ENCODE peak calls at places on chromosomes 4 and X, in six cellular contexts. One of them, this sample, is unnamed.

GRCh38 chr4:148397771-148398170 is 44.4 kb downstream of the NR3C2 start:
- ATAC-seq in A549: no peak
- ATAC-seq in HepG2: no peak
- ATAC-seq in upper lobe of left lung: no peak
- ATAC-seq in K562: no peak
- ATAC-seq in GM12878: no peak
- ATAC-seq in this sample: no peak

GRCh38 chrX:19156223-19156622 is 34.0 kb upstream of the ADGRG2 start:
- ATAC-seq in A549: no peak
- ATAC-seq in HepG2: no peak
- ATAC-seq in upper lobe of left lung: no peak
- ATAC-seq in K562: no peak
- ATAC-seq in GM12878: peak; percentile 60
- ATAC-seq in this sample: no peak

GRCh38 chr4:103425406-103425805 is 227.3 kb upstream of the CENPE start:
- ATAC-seq in A549: peak; percentile 55
- ATAC-seq in HepG2: peak; percentile 68
- ATAC-seq in upper lobe of left lung: no peak
- ATAC-seq in K562: no peak
- ATAC-seq in GM12878: no peak
- ATAC-seq in this sample: no peak

GRCh38 chr4:123193802-123194201 is 202.8 kb upstream of the SPRY1 start:
- ATAC-seq in A549: no peak
- ATAC-seq in HepG2: no peak
- ATAC-seq in upper lobe of left lung: no peak
- ATAC-seq in K562: no peak
- ATAC-seq in GM12878: no peak
- ATAC-seq in this sample: no peak

GRCh38 chr4:66123195-66123594 is 452.9 kb upstream of the EPHA5 start:
- ATAC-seq in A549: no peak
- ATAC-seq in HepG2: no peak
- ATAC-seq in upper lobe of left lung: no peak
- ATAC-seq in K562: no peak
- ATAC-seq in GM12878: no peak
- ATAC-seq in this sample: no peak

GRCh38 chr4:185227131-185227551 is 17.7 kb downstream of the SNX25 start:
- ATAC-seq in A549: no peak
- ATAC-seq in HepG2: peak; percentile 90
- ATAC-seq in upper lobe of left lung: no peak
- ATAC-seq in K562: peak; percentile 68
- ATAC-seq in GM12878: peak; percentile 50
- ATAC-seq in this sample: peak; percentile 67

GRCh38 chrX:66489339-66489738 is 149.5 kb downstream of the EDA2R start:
- ATAC-seq in A549: no peak
- ATAC-seq in HepG2: no peak
- ATAC-seq in upper lobe of left lung: no peak
- ATAC-seq in K562: peak; percentile 75
- ATAC-seq in GM12878: no peak
- ATAC-seq in this sample: no peak

GRCh38 chrX:45172890-45173289 is 27.8 kb downstream of the DIPK2B start:
- ATAC-seq in A549: peak; percentile 83
- ATAC-seq in HepG2: no peak
- ATAC-seq in upper lobe of left lung: no peak
- ATAC-seq in K562: peak; percentile 72
- ATAC-seq in GM12878: no peak
- ATAC-seq in this sample: no peak

GRCh38 chr4:57270350-57270749 is 160.2 kb upstream of the IGFBP7 start:
- ATAC-seq in A549: no peak
- ATAC-seq in HepG2: no peak
- ATAC-seq in upper lobe of left lung: peak; percentile 44
- ATAC-seq in K562: peak; percentile 34
- ATAC-seq in GM12878: no peak
- ATAC-seq in this sample: peak; percentile 16

GRCh38 chrX:20361890-20362262 is 95.2 kb upstream of the RPS6KA3 start:
- ATAC-seq in A549: peak; percentile 86
- ATAC-seq in HepG2: peak; percentile 66
- ATAC-seq in upper lobe of left lung: peak; percentile 81
- ATAC-seq in K562: peak; percentile 20
- ATAC-seq in GM12878: no peak
- ATAC-seq in this sample: no peak

GRCh38 chr4:174757736-174758135 is 71.3 kb downstream of the GLRA3 start:
- ATAC-seq in A549: no peak
- ATAC-seq in HepG2: no peak
- ATAC-seq in upper lobe of left lung: no peak
- ATAC-seq in K562: peak; percentile 72
- ATAC-seq in GM12878: no peak
- ATAC-seq in this sample: no peak

GRCh38 chrX:140943513-140943912 is 58.9 kb upstream of the SPANXB1 start:
- ATAC-seq in A549: no peak
- ATAC-seq in HepG2: no peak
- ATAC-seq in upper lobe of left lung: no peak
- ATAC-seq in K562: no peak
- ATAC-seq in GM12878: no peak
- ATAC-seq in this sample: no peak

GRCh38 chr4:929970-930625 is 2.0 kb downstream of the GAK start:
- ATAC-seq in A549: no peak
- ATAC-seq in HepG2: no peak
- ATAC-seq in upper lobe of left lung: no peak
- ATAC-seq in K562: no peak
- ATAC-seq in GM12878: no peak
- ATAC-seq in this sample: no peak

GRCh38 chr4:79682801-79683217 is 274.8 kb upstream of the GK2 start:
- ATAC-seq in A549: no peak
- ATAC-seq in HepG2: no peak
- ATAC-seq in upper lobe of left lung: no peak
- ATAC-seq in K562: no peak
- ATAC-seq in GM12878: no peak
- ATAC-seq in this sample: no peak

GRCh38 chrX:21865436-21865835 is 9.6 kb downstream of the YY2 start:
- ATAC-seq in A549: no peak
- ATAC-seq in HepG2: no peak
- ATAC-seq in upper lobe of left lung: no peak
- ATAC-seq in K562: no peak
- ATAC-seq in GM12878: no peak
- ATAC-seq in this sample: no peak

GRCh38 chrX:27964432-27964831 is 16.8 kb downstream of the DCAF8L1 start:
- ATAC-seq in A549: no peak
- ATAC-seq in HepG2: no peak
- ATAC-seq in upper lobe of left lung: no peak
- ATAC-seq in K562: no peak
- ATAC-seq in GM12878: no peak
- ATAC-seq in this sample: no peak

GRCh38 chr4:17597517-17597916 is 16.9 kb upstream of the MED28 start:
- ATAC-seq in A549: peak; percentile 86
- ATAC-seq in HepG2: peak; percentile 92
- ATAC-seq in upper lobe of left lung: no peak
- ATAC-seq in K562: peak; percentile 85
- ATAC-seq in GM12878: no peak
- ATAC-seq in this sample: no peak

GRCh38 chrX:16544969-16545368 is 105.0 kb upstream of the S100G start:
- ATAC-seq in A549: no peak
- ATAC-seq in HepG2: no peak
- ATAC-seq in upper lobe of left lung: no peak
- ATAC-seq in K562: no peak
- ATAC-seq in GM12878: no peak
- ATAC-seq in this sample: no peak

GRCh38 chr4:173578956-173579355 is 48.9 kb upstream of the HAND2 start:
- ATAC-seq in A549: no peak
- ATAC-seq in HepG2: no peak
- ATAC-seq in upper lobe of left lung: no peak
- ATAC-seq in K562: no peak
- ATAC-seq in GM12878: no peak
- ATAC-seq in this sample: no peak

GRCh38 chr4:3836041-3836801 is 70.0 kb downstream of the ADRA2C start:
- ATAC-seq in A549: no peak
- ATAC-seq in HepG2: peak; percentile 52
- ATAC-seq in upper lobe of left lung: no peak
- ATAC-seq in K562: no peak
- ATAC-seq in GM12878: no peak
- ATAC-seq in this sample: no peak

GRCh38 chr4:130851932-130852331 is 1756.0 kb downstream of the C4orf33 start:
- ATAC-seq in A549: no peak
- ATAC-seq in HepG2: no peak
- ATAC-seq in upper lobe of left lung: no peak
- ATAC-seq in K562: no peak
- ATAC-seq in GM12878: no peak
- ATAC-seq in this sample: no peak

DNA sequence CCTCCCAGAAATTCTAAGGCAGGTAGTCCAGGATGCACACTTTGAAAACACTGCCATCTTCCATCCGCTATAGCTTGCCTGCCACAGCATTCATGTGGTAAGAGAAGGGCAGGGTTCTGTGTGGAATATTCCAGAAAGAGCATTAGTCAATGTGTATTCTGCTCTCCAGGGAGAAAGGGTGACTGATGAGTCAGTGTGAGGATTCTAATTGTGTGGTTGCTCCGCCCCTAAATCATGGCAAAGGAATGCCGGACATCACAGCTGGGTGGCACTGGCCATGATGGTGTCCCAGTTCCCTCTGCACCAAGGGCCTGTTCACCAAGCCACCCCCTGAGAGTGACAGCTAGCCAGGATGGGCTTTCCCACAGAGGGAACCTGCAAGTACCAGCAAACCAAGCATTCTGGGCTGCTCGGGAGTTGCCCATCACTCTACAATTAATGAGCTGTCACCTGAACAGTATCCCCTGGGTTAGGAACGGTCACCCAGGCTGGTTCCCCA is 9.5 kb downstream of the IDS start:
- ATAC-seq in A549: peak; percentile 66
- ATAC-seq in HepG2: no peak
- ATAC-seq in upper lobe of left lung: peak; percentile 42
- ATAC-seq in K562: no peak
- ATAC-seq in GM12878: no peak
- ATAC-seq in this sample: no peak
- TF ChIP-seq EP300 in A549: no peak
- TF ChIP-seq EP300 in HepG2: no peak
- TF ChIP-seq EP300 in upper lobe of left lung: no peak
- TF ChIP-seq EP300 in K562: no peak
- TF ChIP-seq EP300 in GM12878: no peak
- TF ChIP-seq EP300 in this sample: no peak

GRCh38 chr4:52824603-52825310 is 37.4 kb upstream of the RASL11B start:
- ATAC-seq in A549: no peak
- ATAC-seq in HepG2: peak; percentile 92
- ATAC-seq in upper lobe of left lung: peak; percentile 80
- ATAC-seq in K562: peak; percentile 23
- ATAC-seq in GM12878: no peak
- ATAC-seq in this sample: peak; percentile 79
- TF ChIP-seq EP300 in A549: no peak
- TF ChIP-seq EP300 in HepG2: no peak
- TF ChIP-seq EP300 in upper lobe of left lung: no peak
- TF ChIP-seq EP300 in K562: no peak
- TF ChIP-seq EP300 in GM12878: no peak
- TF ChIP-seq EP300 in this sample: no peak

DNA sequence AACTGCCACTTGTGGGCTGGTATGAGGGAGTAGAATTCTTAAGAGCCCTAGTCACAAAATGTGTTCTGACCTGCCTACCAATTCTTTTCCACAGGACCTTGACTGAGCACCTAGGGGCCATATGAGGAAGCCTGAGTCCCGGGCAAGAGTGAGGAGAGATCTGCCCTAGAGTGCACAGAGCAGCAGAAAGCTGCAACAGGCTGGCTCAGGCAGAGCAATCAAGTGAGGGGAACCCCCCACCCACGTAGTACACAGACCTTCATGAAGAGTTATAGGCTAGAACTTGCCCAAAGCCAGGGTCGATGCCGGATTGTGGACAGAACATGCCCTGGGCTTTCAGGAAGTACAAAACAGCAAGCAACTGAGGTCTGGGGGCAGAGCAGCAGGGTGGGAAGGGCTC is 117.0 kb downstream of the SPOCK3 start:
- ATAC-seq in A549: no peak
- ATAC-seq in HepG2: no peak
- ATAC-seq in upper lobe of left lung: no peak
- ATAC-seq in K562: no peak
- ATAC-seq in GM12878: peak; percentile 47
- ATAC-seq in this sample: no peak
- TF ChIP-seq EP300 in A549: no peak
- TF ChIP-seq EP300 in HepG2: no peak
- TF ChIP-seq EP300 in upper lobe of left lung: no peak
- TF ChIP-seq EP300 in K562: no peak
- TF ChIP-seq EP300 in GM12878: no peak
- TF ChIP-seq EP300 in this sample: no peak

GRCh38 chr4:40418430-40419230 is 83.5 kb downstream of the CHRNA9 start:
- ATAC-seq in A549: peak; percentile 91
- ATAC-seq in HepG2: peak; percentile 91
- ATAC-seq in upper lobe of left lung: no peak
- ATAC-seq in K562: no peak
- ATAC-seq in GM12878: peak; percentile 55
- ATAC-seq in this sample: no peak
- TF ChIP-seq EP300 in A549: no peak
- TF ChIP-seq EP300 in HepG2: no peak
- TF ChIP-seq EP300 in upper lobe of left lung: no peak
- TF ChIP-seq EP300 in K562: no peak
- TF ChIP-seq EP300 in GM12878: no peak
- TF ChIP-seq EP300 in this sample: no peak

GRCh38 chrX:2313864-2314646 is 186.7 kb downstream of the DHRSX start:
- ATAC-seq in A549: peak; percentile 77
- ATAC-seq in HepG2: no peak
- ATAC-seq in upper lobe of left lung: no peak
- ATAC-seq in K562: no peak
- ATAC-seq in GM12878: no peak
- ATAC-seq in this sample: no peak

GRCh38 chrX:2315434-2315833 is 185.3 kb downstream of the DHRSX start:
- ATAC-seq in A549: no peak
- ATAC-seq in HepG2: no peak
- ATAC-seq in upper lobe of left lung: no peak
- ATAC-seq in K562: no peak
- ATAC-seq in GM12878: no peak
- ATAC-seq in this sample: no peak

GRCh38 chrX:2316534-2316933 is 184.2 kb downstream of the DHRSX start:
- ATAC-seq in A549: no peak
- ATAC-seq in HepG2: no peak
- ATAC-seq in upper lobe of left lung: no peak
- ATAC-seq in K562: no peak
- ATAC-seq in GM12878: no peak
- ATAC-seq in this sample: no peak

GRCh38 chrX:2311483-2311882 is 189.3 kb downstream of the DHRSX start:
- ATAC-seq in A549: no peak
- ATAC-seq in HepG2: no peak
- ATAC-seq in upper lobe of left lung: no peak
- ATAC-seq in K562: no peak
- ATAC-seq in GM12878: no peak
- ATAC-seq in this sample: no peak
- TF ChIP-seq EP300 in A549: no peak
- TF ChIP-seq EP300 in HepG2: no peak
- TF ChIP-seq EP300 in upper lobe of left lung: no peak
- TF ChIP-seq EP300 in K562: no peak
- TF ChIP-seq EP300 in GM12878: no peak
- TF ChIP-seq EP300 in this sample: no peak